ENCODE peak calls at places on chromosomes 2 and 18, in five cellular contexts. One of them, this sample, is unnamed.
A peak's percentile ranks its signal among the peaks of the same experiment; 100 is the strongest.

GRCh38 chr2:27073782-27074181 is 2.3 kb upstream of the OST4 start:
- DNase-seq in fibroblast of the conjunctiva: no peak
- DNase-seq in activated CD8-positive, alpha-beta T cell treated with anti-CD3 and anti-CD28 coated beads for 36 hours: no peak
- DNase-seq in HCT116: no peak
- DNase-seq in CD8-positive, alpha-beta memory T cell: no peak
- DNase-seq in this sample: no peak

GRCh38 chr2:221896505-221897151 is 324.5 kb upstream of the EPHA4 start:
- DNase-seq in activated CD8-positive, alpha-beta T cell treated with anti-CD3 and anti-CD28 coated beads for 36 hours: no peak
- DNase-seq in CD8-positive, alpha-beta memory T cell: no peak
- DNase-seq in HCT116: no peak
- DNase-seq in fibroblast of the conjunctiva: peak; percentile 14
- DNase-seq in this sample: no peak

GRCh38 chr18:42730272-42730671 is 385.2 kb downstream of the RIT2 start:
- DNase-seq in activated CD8-positive, alpha-beta T cell treated with anti-CD3 and anti-CD28 coated beads for 36 hours: no peak
- DNase-seq in CD8-positive, alpha-beta memory T cell: no peak
- DNase-seq in fibroblast of the conjunctiva: no peak
- DNase-seq in HCT116: no peak
- DNase-seq in this sample: no peak

GRCh38 chr2:227759411-227760113 is 13.9 kb downstream of the SCYGR8 start:
- DNase-seq in CD8-positive, alpha-beta memory T cell: no peak
- DNase-seq in fibroblast of the conjunctiva: no peak
- DNase-seq in HCT116: no peak
- DNase-seq in activated CD8-positive, alpha-beta T cell treated with anti-CD3 and anti-CD28 coated beads for 36 hours: no peak
- DNase-seq in this sample: no peak

GRCh38 chr2:218605438-218605837 is 2.3 kb upstream of the PLCD4 start:
- DNase-seq in HCT116: no peak
- DNase-seq in CD8-positive, alpha-beta memory T cell: no peak
- DNase-seq in fibroblast of the conjunctiva: peak; percentile 64
- DNase-seq in activated CD8-positive, alpha-beta T cell treated with anti-CD3 and anti-CD28 coated beads for 36 hours: no peak
- DNase-seq in this sample: no peak

GRCh38 chr2:35787302-35788031 is 568.1 kb upstream of the CRIM1 start:
- DNase-seq in HCT116: no peak
- DNase-seq in activated CD8-positive, alpha-beta T cell treated with anti-CD3 and anti-CD28 coated beads for 36 hours: no peak
- DNase-seq in CD8-positive, alpha-beta memory T cell: no peak
- DNase-seq in fibroblast of the conjunctiva: no peak
- DNase-seq in this sample: no peak

GRCh38 chr2:71528749-71529148 is 75.4 kb downstream of the DYSF start:
- DNase-seq in fibroblast of the conjunctiva: no peak
- DNase-seq in activated CD8-positive, alpha-beta T cell treated with anti-CD3 and anti-CD28 coated beads for 36 hours: no peak
- DNase-seq in HCT116: no peak
- DNase-seq in CD8-positive, alpha-beta memory T cell: no peak
- DNase-seq in this sample: no peak

GRCh38 chr2:122236152-122236892 is 480.9 kb downstream of the TSN start:
- DNase-seq in activated CD8-positive, alpha-beta T cell treated with anti-CD3 and anti-CD28 coated beads for 36 hours: no peak
- DNase-seq in CD8-positive, alpha-beta memory T cell: no peak
- DNase-seq in HCT116: no peak
- DNase-seq in fibroblast of the conjunctiva: peak; percentile 54
- DNase-seq in this sample: peak; percentile 27

GRCh38 chr18:56702946-56703345 is 51.8 kb downstream of the WDR7 start:
- DNase-seq in CD8-positive, alpha-beta memory T cell: no peak
- DNase-seq in fibroblast of the conjunctiva: peak; percentile 22
- DNase-seq in HCT116: peak; percentile 58
- DNase-seq in activated CD8-positive, alpha-beta T cell treated with anti-CD3 and anti-CD28 coated beads for 36 hours: peak; percentile 39
- DNase-seq in this sample: peak; percentile 37

GRCh38 chr2:154092571-154092970 is 220.8 kb downstream of the GALNT13 start:
- DNase-seq in HCT116: no peak
- DNase-seq in CD8-positive, alpha-beta memory T cell: no peak
- DNase-seq in activated CD8-positive, alpha-beta T cell treated with anti-CD3 and anti-CD28 coated beads for 36 hours: no peak
- DNase-seq in fibroblast of the conjunctiva: no peak
- DNase-seq in this sample: no peak

GRCh38 chr2:133774675-133775005 is 206.4 kb upstream of the NCKAP5 start:
- DNase-seq in CD8-positive, alpha-beta memory T cell: no peak
- DNase-seq in HCT116: no peak
- DNase-seq in activated CD8-positive, alpha-beta T cell treated with anti-CD3 and anti-CD28 coated beads for 36 hours: no peak
- DNase-seq in fibroblast of the conjunctiva: no peak
- DNase-seq in this sample: no peak

GRCh38 chr18:44802508-44802907 is 121.8 kb downstream of the SETBP1 start:
- DNase-seq in fibroblast of the conjunctiva: no peak
- DNase-seq in CD8-positive, alpha-beta memory T cell: no peak
- DNase-seq in activated CD8-positive, alpha-beta T cell treated with anti-CD3 and anti-CD28 coated beads for 36 hours: no peak
- DNase-seq in HCT116: no peak
- DNase-seq in this sample: no peak

GRCh38 chr2:8243748-8244147 is 438.1 kb upstream of the ID2 start:
- DNase-seq in HCT116: no peak
- DNase-seq in fibroblast of the conjunctiva: no peak
- DNase-seq in CD8-positive, alpha-beta memory T cell: no peak
- DNase-seq in activated CD8-positive, alpha-beta T cell treated with anti-CD3 and anti-CD28 coated beads for 36 hours: no peak
- DNase-seq in this sample: no peak

GRCh38 chr2:40451926-40452605 is at the start of gene SLC8A1:
- DNase-seq in fibroblast of the conjunctiva: no peak
- DNase-seq in CD8-positive, alpha-beta memory T cell: no peak
- DNase-seq in HCT116: no peak
- DNase-seq in activated CD8-positive, alpha-beta T cell treated with anti-CD3 and anti-CD28 coated beads for 36 hours: peak; percentile 30
- DNase-seq in this sample: no peak

GRCh38 chr18:36546876-36547275 is 249.4 kb downstream of the FHOD3 start:
- DNase-seq in HCT116: no peak
- DNase-seq in CD8-positive, alpha-beta memory T cell: no peak
- DNase-seq in fibroblast of the conjunctiva: no peak
- DNase-seq in activated CD8-positive, alpha-beta T cell treated with anti-CD3 and anti-CD28 coated beads for 36 hours: no peak
- DNase-seq in this sample: no peak

GRCh38 chr18:32201936-32202335 is 12.1 kb downstream of the MEP1B start:
- DNase-seq in HCT116: no peak
- DNase-seq in fibroblast of the conjunctiva: no peak
- DNase-seq in CD8-positive, alpha-beta memory T cell: no peak
- DNase-seq in activated CD8-positive, alpha-beta T cell treated with anti-CD3 and anti-CD28 coated beads for 36 hours: no peak
- DNase-seq in this sample: peak; percentile 53

GRCh38 chr18:42107287-42108045 is 152.4 kb downstream of the PIK3C3 start:
- DNase-seq in activated CD8-positive, alpha-beta T cell treated with anti-CD3 and anti-CD28 coated beads for 36 hours: no peak
- DNase-seq in CD8-positive, alpha-beta memory T cell: no peak
- DNase-seq in fibroblast of the conjunctiva: no peak
- DNase-seq in HCT116: no peak
- DNase-seq in this sample: no peak

GRCh38 chr2:72859831-72860262 is 27.4 kb upstream of the SPR start:
- DNase-seq in activated CD8-positive, alpha-beta T cell treated with anti-CD3 and anti-CD28 coated beads for 36 hours: peak; percentile 76
- DNase-seq in fibroblast of the conjunctiva: peak; percentile 27
- DNase-seq in HCT116: peak; percentile 77
- DNase-seq in CD8-positive, alpha-beta memory T cell: peak; percentile 25
- DNase-seq in this sample: peak; percentile 71

GRCh38 chr18:9638886-9639285 is 24.5 kb upstream of the PPP4R1 start:
- DNase-seq in CD8-positive, alpha-beta memory T cell: no peak
- DNase-seq in HCT116: no peak
- DNase-seq in activated CD8-positive, alpha-beta T cell treated with anti-CD3 and anti-CD28 coated beads for 36 hours: no peak
- DNase-seq in fibroblast of the conjunctiva: no peak
- DNase-seq in this sample: no peak

GRCh38 chr2:218432676-218433365 is 13.9 kb downstream of the VIL1 start:
- DNase-seq in fibroblast of the conjunctiva: no peak
- DNase-seq in CD8-positive, alpha-beta memory T cell: no peak
- DNase-seq in HCT116: no peak
- DNase-seq in activated CD8-positive, alpha-beta T cell treated with anti-CD3 and anti-CD28 coated beads for 36 hours: no peak
- DNase-seq in this sample: no peak

GRCh38 chr18:47209166-47209565 is 33.0 kb upstream of the IER3IP1 start:
- DNase-seq in fibroblast of the conjunctiva: no peak
- DNase-seq in HCT116: no peak
- DNase-seq in activated CD8-positive, alpha-beta T cell treated with anti-CD3 and anti-CD28 coated beads for 36 hours: no peak
- DNase-seq in CD8-positive, alpha-beta memory T cell: no peak
- DNase-seq in this sample: no peak

GRCh38 chr2:53535234-53535867 is 232.3 kb upstream of the CHAC2 start:
- DNase-seq in CD8-positive, alpha-beta memory T cell: no peak
- DNase-seq in HCT116: no peak
- DNase-seq in activated CD8-positive, alpha-beta T cell treated with anti-CD3 and anti-CD28 coated beads for 36 hours: no peak
- DNase-seq in fibroblast of the conjunctiva: no peak
- DNase-seq in this sample: no peak

GRCh38 chr2:152491139-152491472 is 156.1 kb downstream of the FMNL2 start:
- DNase-seq in HCT116: no peak
- DNase-seq in fibroblast of the conjunctiva: no peak
- DNase-seq in activated CD8-positive, alpha-beta T cell treated with anti-CD3 and anti-CD28 coated beads for 36 hours: no peak
- DNase-seq in CD8-positive, alpha-beta memory T cell: no peak
- DNase-seq in this sample: no peak

GRCh38 chr18:26925313-26925712 is 59.8 kb upstream of the AQP4 start:
- DNase-seq in activated CD8-positive, alpha-beta T cell treated with anti-CD3 and anti-CD28 coated beads for 36 hours: no peak
- DNase-seq in CD8-positive, alpha-beta memory T cell: no peak
- DNase-seq in HCT116: no peak
- DNase-seq in fibroblast of the conjunctiva: no peak
- DNase-seq in this sample: no peak

GRCh38 chr2:235826791-235827190 is 332.9 kb downstream of the AGAP1 start:
- DNase-seq in activated CD8-positive, alpha-beta T cell treated with anti-CD3 and anti-CD28 coated beads for 36 hours: no peak
- DNase-seq in fibroblast of the conjunctiva: no peak
- DNase-seq in HCT116: no peak
- DNase-seq in CD8-positive, alpha-beta memory T cell: no peak
- DNase-seq in this sample: no peak

GRCh38 chr2:43524180-43524965 is 71.5 kb downstream of the THADA start:
- DNase-seq in HCT116: no peak
- DNase-seq in fibroblast of the conjunctiva: no peak
- DNase-seq in CD8-positive, alpha-beta memory T cell: no peak
- DNase-seq in activated CD8-positive, alpha-beta T cell treated with anti-CD3 and anti-CD28 coated beads for 36 hours: no peak
- DNase-seq in this sample: no peak

GRCh38 chr2:67846341-67847070 is 216.3 kb downstream of the C1D start:
- DNase-seq in HCT116: peak; percentile 75
- DNase-seq in CD8-positive, alpha-beta memory T cell: no peak
- DNase-seq in fibroblast of the conjunctiva: peak; percentile 83
- DNase-seq in activated CD8-positive, alpha-beta T cell treated with anti-CD3 and anti-CD28 coated beads for 36 hours: peak; percentile 59
- DNase-seq in this sample: peak; percentile 73

GRCh38 chr2:112646791-112647720 is 1.3 kb downstream of the SLC20A1 start:
- DNase-seq in activated CD8-positive, alpha-beta T cell treated with anti-CD3 and anti-CD28 coated beads for 36 hours: peak; percentile 27
- DNase-seq in HCT116: no peak
- DNase-seq in CD8-positive, alpha-beta memory T cell: no peak
- DNase-seq in fibroblast of the conjunctiva: no peak
- DNase-seq in this sample: no peak

GRCh38 chr2:43759195-43759594 is 14.6 kb upstream of the DYNC2LI1 start:
- DNase-seq in fibroblast of the conjunctiva: peak; percentile 32
- DNase-seq in CD8-positive, alpha-beta memory T cell: no peak
- DNase-seq in activated CD8-positive, alpha-beta T cell treated with anti-CD3 and anti-CD28 coated beads for 36 hours: no peak
- DNase-seq in HCT116: peak; percentile 23
- DNase-seq in this sample: peak; percentile 7